ENCODE peak calls at places on chromosome 1, in four cellular contexts. One of them, this sample, is unnamed.

GRCh38 chr1:119373465-119373864 is 4.9 kb downstream of the HAO2 start:
- DNase-seq in breast epithelium: no peak
- DNase-seq in neuronal stem cell: no peak
- DNase-seq in lower lobe of right lung: no peak
- DNase-seq in this sample: no peak

GRCh38 chr1:54861070-54861761 is 25.8 kb downstream of the DHCR24 start:
- DNase-seq in breast epithelium: no peak
- DNase-seq in lower lobe of right lung: no peak
- DNase-seq in neuronal stem cell: no peak
- DNase-seq in this sample: no peak

GRCh38 chr1:31412205-31412604 is 808 bp upstream of the SERINC2 start:
- DNase-seq in breast epithelium: no peak
- DNase-seq in neuronal stem cell: no peak
- DNase-seq in lower lobe of right lung: no peak
- DNase-seq in this sample: no peak

GRCh38 chr1:189211742-189212141 is 1265.9 kb downstream of the BRINP3 start:
- DNase-seq in neuronal stem cell: no peak
- DNase-seq in breast epithelium: no peak
- DNase-seq in lower lobe of right lung: no peak
- DNase-seq in this sample: no peak

GRCh38 chr1:29445330-29445729 is 209.0 kb downstream of the PTPRU start:
- DNase-seq in neuronal stem cell: no peak
- DNase-seq in breast epithelium: no peak
- DNase-seq in lower lobe of right lung: no peak
- DNase-seq in this sample: no peak

GRCh38 chr1:6418668-6419396 is 887 bp downstream of the HES2 start:
- DNase-seq in breast epithelium: no peak
- DNase-seq in neuronal stem cell: no peak
- DNase-seq in lower lobe of right lung: no peak
- DNase-seq in this sample: no peak

GRCh38 chr1:7389201-7389785 is 381.8 kb upstream of the VAMP3 start:
- DNase-seq in lower lobe of right lung: no peak
- DNase-seq in breast epithelium: peak
- DNase-seq in neuronal stem cell: no peak
- DNase-seq in this sample: no peak

GRCh38 chr1:117609471-117609911 is 3.6 kb downstream of the TENT5C start:
- DNase-seq in breast epithelium: no peak
- DNase-seq in neuronal stem cell: no peak
- DNase-seq in lower lobe of right lung: no peak
- DNase-seq in this sample: no peak

GRCh38 chr1:158046726-158047510 is 53.5 kb downstream of the KIRREL1 start:
- DNase-seq in lower lobe of right lung: no peak
- DNase-seq in neuronal stem cell: no peak
- DNase-seq in breast epithelium: no peak
- DNase-seq in this sample: no peak

GRCh38 chr1:177256153-177256814 is 85.5 kb downstream of the BRINP2 start:
- DNase-seq in neuronal stem cell: peak
- DNase-seq in lower lobe of right lung: peak
- DNase-seq in breast epithelium: peak
- DNase-seq in this sample: peak

GRCh38 chr1:60151311-60151710 is 77.7 kb upstream of the C1orf87 start:
- DNase-seq in breast epithelium: no peak
- DNase-seq in lower lobe of right lung: no peak
- DNase-seq in neuronal stem cell: no peak
- DNase-seq in this sample: no peak

GRCh38 chr1:181398544-181398943 is 84.8 kb upstream of the CACNA1E start:
- DNase-seq in lower lobe of right lung: no peak
- DNase-seq in breast epithelium: no peak
- DNase-seq in neuronal stem cell: no peak
- DNase-seq in this sample: no peak

GRCh38 chr1:19011832-19012231 is 55.4 kb upstream of the IFFO2 start:
- DNase-seq in neuronal stem cell: no peak
- DNase-seq in breast epithelium: peak
- DNase-seq in lower lobe of right lung: no peak
- DNase-seq in this sample: no peak

GRCh38 chr1:208910161-208910560 is 666.0 kb upstream of the PLXNA2 start:
- DNase-seq in lower lobe of right lung: no peak
- DNase-seq in neuronal stem cell: no peak
- DNase-seq in breast epithelium: no peak
- DNase-seq in this sample: no peak

GRCh38 chr1:94396356-94396755 is 21.8 kb upstream of the ABCD3 start:
- DNase-seq in lower lobe of right lung: no peak
- DNase-seq in breast epithelium: no peak
- DNase-seq in neuronal stem cell: no peak
- DNase-seq in this sample: no peak

GRCh38 chr1:70811815-70812214 is 235.8 kb downstream of the PTGER3 start:
- DNase-seq in lower lobe of right lung: no peak
- DNase-seq in neuronal stem cell: no peak
- DNase-seq in breast epithelium: no peak
- DNase-seq in this sample: no peak

GRCh38 chr1:228088586-228089498 is 6.3 kb downstream of the ARF1 start:
- DNase-seq in neuronal stem cell: no peak
- DNase-seq in lower lobe of right lung: peak
- DNase-seq in breast epithelium: no peak
- DNase-seq in this sample: no peak

GRCh38 chr1:223556414-223557124 is 108.9 kb downstream of the CAPN8 start:
- DNase-seq in neuronal stem cell: peak
- DNase-seq in breast epithelium: no peak
- DNase-seq in lower lobe of right lung: peak
- DNase-seq in this sample: no peak

GRCh38 chr1:51736702-51737101 is 119.8 kb downstream of the OSBPL9 start:
- DNase-seq in neuronal stem cell: no peak
- DNase-seq in lower lobe of right lung: no peak
- DNase-seq in breast epithelium: no peak
- DNase-seq in this sample: no peak

GRCh38 chr1:118339431-118340146 is 154.6 kb upstream of the SPAG17 start:
- DNase-seq in breast epithelium: no peak
- DNase-seq in lower lobe of right lung: no peak
- DNase-seq in neuronal stem cell: no peak
- DNase-seq in this sample: no peak

GRCh38 chr1:48793863-48794262 is 17.2 kb upstream of the BEND5 start:
- DNase-seq in neuronal stem cell: no peak
- DNase-seq in breast epithelium: no peak
- DNase-seq in lower lobe of right lung: no peak
- DNase-seq in this sample: no peak

GRCh38 chr1:215252164-215252563 is 169.6 kb downstream of the KCNK2 start:
- DNase-seq in breast epithelium: no peak
- DNase-seq in lower lobe of right lung: no peak
- DNase-seq in neuronal stem cell: no peak
- DNase-seq in this sample: no peak
- H3K27ac ChIP-seq in breast epithelium: no peak
- H3K27ac ChIP-seq in lower lobe of right lung: no peak
- H3K27ac ChIP-seq in neuronal stem cell: no peak
- H3K27ac ChIP-seq in this sample: no peak

GRCh38 chr1:154422521-154422920 is 17.4 kb downstream of the IL6R start:
- DNase-seq in breast epithelium: no peak
- DNase-seq in neuronal stem cell: no peak
- DNase-seq in lower lobe of right lung: peak
- DNase-seq in this sample: no peak
- H3K27ac ChIP-seq in breast epithelium: peak
- H3K27ac ChIP-seq in neuronal stem cell: no peak
- H3K27ac ChIP-seq in lower lobe of right lung: no peak
- H3K27ac ChIP-seq in this sample: peak

GRCh38 chr1:92832537-92833160 is 809 bp downstream of the RPL5 start:
- DNase-seq in neuronal stem cell: no peak
- DNase-seq in lower lobe of right lung: no peak
- DNase-seq in breast epithelium: no peak
- DNase-seq in this sample: no peak
- H3K27ac ChIP-seq in neuronal stem cell: no peak
- H3K27ac ChIP-seq in lower lobe of right lung: peak
- H3K27ac ChIP-seq in breast epithelium: peak
- H3K27ac ChIP-seq in this sample: peak

GRCh38 chr1:164638506-164639202 is 79.7 kb downstream of the PBX1 start:
- DNase-seq in lower lobe of right lung: no peak
- DNase-seq in breast epithelium: no peak
- DNase-seq in neuronal stem cell: no peak
- DNase-seq in this sample: no peak
- H3K27ac ChIP-seq in lower lobe of right lung: no peak
- H3K27ac ChIP-seq in breast epithelium: peak
- H3K27ac ChIP-seq in neuronal stem cell: no peak
- H3K27ac ChIP-seq in this sample: peak